ENCODE peak calls at places on chromosomes 16 and 17, in ten cellular contexts. S is GM23338, N is HepG2, K is tibial nerve, O is SK-N-SH, T is heart right ventricle, J is stomach, G is tibial artery, Y is testis, U is body of pancreas. E is an unnamed sample. For H3K27me3, the result is how much of the 10 kb centered on the place peaks cover.

GRCh38 chr16:17414421-17414820 is 56.3 kb downstream of the XYLT1 start:
- DNase-seq in S (no peak), N (no peak), K (no peak), O (no peak), T (no peak), J (no peak), G (no peak), Y (no peak), U (no peak), E (no peak)

GRCh38 chr17:75346906-75347305 is 57.7 kb upstream of the SLC25A19 start:
- DNase-seq in S (peak), N (no peak), K (no peak), O (no peak), T (no peak), J (no peak), G (no peak), Y (no peak), U (no peak), E (peak)

GRCh38 chr17:20267459-20267842 is 199.9 kb downstream of the LGALS9B start:
- DNase-seq in S (no peak), N (no peak), K (no peak), O (no peak), T (no peak), J (no peak), G (no peak), Y (no peak), U (no peak), E (peak)

GRCh38 chr17:75315541-75316243 is 26.5 kb upstream of the SLC25A19 start:
- DNase-seq in S (no peak), N (no peak), K (no peak), O (no peak), T (no peak), J (no peak), G (no peak), Y (no peak), U (no peak), E (no peak)

GRCh38 chr16:20898938-20899502 is 1.1 kb downstream of the DCUN1D3 start:
- DNase-seq in S (no peak), N (peak), K (no peak), O (no peak), T (no peak), J (no peak), G (no peak), Y (no peak), U (no peak), E (no peak)

GRCh38 chr17:61459434-61459809 is 7.2 kb downstream of the TBX4 start:
- DNase-seq in S (no peak), N (no peak), K (no peak), O (no peak), T (no peak), J (no peak), G (no peak), Y (no peak), U (no peak), E (no peak)

GRCh38 chr16:62548095-62548494 is 511.9 kb upstream of the CDH8 start:
- DNase-seq in S (peak), N (no peak), K (no peak), O (no peak), T (no peak), J (no peak), G (no peak), Y (no peak), U (no peak), E (peak)

GRCh38 chr17:76725580-76726230 is 701 bp downstream of the JMJD6 start:
- DNase-seq in S (peak), N (peak), K (peak), O (peak), T (peak), J (peak), G (peak), Y (peak), U (peak), E (no peak)

GRCh38 chr16:20023190-20023589 is 50.5 kb downstream of the GPR139 start:
- DNase-seq in S (peak), N (peak), K (no peak), O (no peak), T (no peak), J (no peak), G (no peak), Y (no peak), U (no peak), E (peak)

GRCh38 chr17:15343749-15344148 is 2.4 kb upstream of the TEKT3 start:
- DNase-seq in S (no peak), N (no peak), K (no peak), O (no peak), T (no peak), J (no peak), G (no peak), Y (no peak), U (no peak), E (no peak)

GRCh38 chr17:77528516-77529327 is 388.0 kb downstream of the SEC14L1 start:
- DNase-seq in S (peak), N (no peak), K (no peak), O (peak), T (peak), J (no peak), G (peak), Y (no peak), U (no peak), E (peak)

GRCh38 chr17:10610821-10611323 is 46.2 kb downstream of the MYH3 start:
- DNase-seq in S (no peak), N (no peak), K (no peak), O (no peak), T (no peak), J (no peak), G (no peak), Y (no peak), U (no peak), E (no peak)

GRCh38 chr16:54987081-54987480 is 56.4 kb downstream of the IRX5 start:
- DNase-seq in S (no peak), N (no peak), K (no peak), O (no peak), T (no peak), J (no peak), G (no peak), Y (no peak), U (no peak), E (no peak)

GRCh38 chr17:65441053-65441635 is 120.3 kb downstream of the AXIN2 start:
- DNase-seq in S (no peak), N (no peak), K (no peak), O (no peak), T (no peak), J (no peak), G (no peak), Y (no peak), U (no peak), E (peak)

GRCh38 chr17:7747586-7747985 is 30.0 kb downstream of the DNAH2 start:
- DNase-seq in S (no peak), N (peak), K (no peak), O (no peak), T (no peak), J (no peak), G (no peak), Y (no peak), U (no peak), E (no peak)

GRCh38 chr16:16867994-16868393 is 489.1 kb downstream of the NPIPA7 start:
- DNase-seq in S (peak), N (no peak), K (no peak), O (no peak), T (no peak), J (no peak), G (no peak), Y (no peak), U (no peak), E (peak)

GRCh38 chr16:25006504-25007055 is 8.6 kb downstream of the ARHGAP17 start:
- DNase-seq in S (no peak), N (peak), K (peak), O (peak), T (no peak), J (no peak), G (no peak), Y (no peak), U (no peak), E (no peak)

GRCh38 chr16:76946879-76947278 is 244.1 kb upstream of the MON1B start:
- DNase-seq in S (no peak), N (peak), K (no peak), O (peak), T (no peak), J (no peak), G (no peak), Y (peak), U (peak), E (no peak)

GRCh38 chr16:48282636-48283263 is 35.4 kb upstream of the ABCC11 start:
- DNase-seq in S (no peak), N (no peak), K (no peak), O (no peak), T (no peak), J (no peak), G (no peak), Y (no peak), U (no peak), E (no peak)

GRCh38 chr16:4176794-4177438 is 60.7 kb upstream of the ADCY9 start:
- DNase-seq in S (no peak), N (peak), K (no peak), O (no peak), T (no peak), J (no peak), G (no peak), Y (no peak), U (no peak), E (peak)

GRCh38 chr16:22023505-22023904 is 15.6 kb downstream of the MOSMO start:
- DNase-seq in S (peak), N (no peak), K (no peak), O (no peak), T (no peak), J (no peak), G (no peak), Y (no peak), U (no peak), E (no peak)

GRCh38 chr16:53220585-53220984 is 165.8 kb downstream of the CHD9 start:
- DNase-seq in S (peak), N (peak), K (no peak), O (peak), T (no peak), J (no peak), G (no peak), Y (no peak), U (peak), E (peak)

GRCh38 chr16:16148755-16149154 is 74.5 kb downstream of the ABCC6 start:
- DNase-seq in S (no peak), N (no peak), K (no peak), O (no peak), T (no peak), J (no peak), G (no peak), Y (no peak), U (peak), E (no peak)

GRCh38 chr16:31250782-31251384 is 8.9 kb upstream of the ITGAM start:
- DNase-seq in S (no peak), N (no peak), K (no peak), O (no peak), T (no peak), J (no peak), G (no peak), Y (no peak), U (no peak), E (no peak)

GRCh38 chr16:1863681-1864460 is 8.1 kb downstream of the MEIOB start:
- DNase-seq in S (peak), N (no peak), K (no peak), O (peak), T (no peak), J (no peak), G (no peak), Y (no peak), U (peak), E (no peak)

GRCh38 chr16:27322858-27323780 is 9.3 kb downstream of the IL4R start:
- DNase-seq in S (no peak), N (peak), K (no peak), O (no peak), T (no peak), J (peak), G (peak), Y (no peak), U (peak), E (peak)

GRCh38 chr16:75109732-75110243 is 6.8 kb downstream of the LDHD start:
- DNase-seq in S (no peak), N (no peak), K (no peak), O (no peak), T (peak), J (peak), G (peak), Y (no peak), U (peak), E (peak)

GRCh38 chr17:38574712-38575111 is 31.0 kb downstream of the SRCIN1 start:
- DNase-seq in S (no peak), N (no peak), K (no peak), O (no peak), T (no peak), J (no peak), G (no peak), Y (no peak), U (no peak), E (peak)
- H3K27me3 ChIP-seq in S (half or more), N (under half), K (under half), O (under half), T (half or more), J (under half), G (half or more), Y (under half), U (under half), E (half or more)

GRCh38 chr17:49994085-49995054 is 654 bp downstream of the DLX3 start:
- DNase-seq in S (peak), N (no peak), K (no peak), O (peak), T (no peak), J (no peak), G (peak), Y (no peak), U (no peak), E (peak)

GRCh38 chr17:49992191-49992932 is 2.7 kb downstream of the DLX3 start:
- DNase-seq in S (peak), N (no peak), K (no peak), O (peak), T (no peak), J (no peak), G (peak), Y (no peak), U (no peak), E (peak)

GRCh38 chr17:49991409-49991808 is 3.6 kb downstream of the DLX3 start:
- DNase-seq in S (no peak), N (no peak), K (no peak), O (no peak), T (no peak), J (no peak), G (peak), Y (no peak), U (no peak), E (peak)

GRCh38 chr17:49993423-49994037 is 1.5 kb downstream of the DLX3 start:
- DNase-seq in S (peak), N (no peak), K (no peak), O (peak), T (no peak), J (peak), G (peak), Y (no peak), U (peak), E (peak)

GRCh38 chr17:49992933-49993422 is 2.0 kb downstream of the DLX3 start:
- DNase-seq in S (no peak), N (no peak), K (no peak), O (peak), T (no peak), J (no peak), G (peak), Y (no peak), U (no peak), E (no peak)
- H3K4me3 ChIP-seq in S (peak), N (peak), K (no peak), O (peak), T (peak), J (peak), G (peak), Y (peak), U (no peak), E (peak)

GRCh38 chr17:79788989-79789942 is 7.6 kb downstream of the CBX8 start:
- DNase-seq in S (peak), N (no peak), K (no peak), O (no peak), T (no peak), J (no peak), G (no peak), Y (no peak), U (no peak), E (peak)
- TF ChIP-seq CTCF in S (no peak), N (peak), K (no peak), O (no peak), T (no peak), J (no peak), G (no peak), Y (no peak), U (no peak), E (no peak)

GRCh38 chr16:50945136-50945535 is 203.2 kb downstream of the CYLD start:
- DNase-seq in S (no peak), N (no peak), K (no peak), O (no peak), T (no peak), J (no peak), G (no peak), Y (no peak), U (no peak), E (no peak)

GRCh38 chr16:50948268-50948667 is 202.8 kb downstream of the SALL1 start:
- DNase-seq in S (no peak), N (no peak), K (no peak), O (no peak), T (no peak), J (no peak), G (no peak), Y (no peak), U (no peak), E (no peak)

GRCh38 chr16:50946098-50946497 is 204.2 kb downstream of the CYLD start:
- DNase-seq in S (no peak), N (no peak), K (no peak), O (no peak), T (no peak), J (no peak), G (no peak), Y (no peak), U (no peak), E (no peak)

GRCh38 chr16:50947826-50948225 is 203.2 kb downstream of the SALL1 start:
- DNase-seq in S (no peak), N (no peak), K (no peak), O (no peak), T (no peak), J (no peak), G (no peak), Y (no peak), U (no peak), E (no peak)

GRCh38 chr16:50946606-50947005 is 204.5 kb downstream of the SALL1 start:
- DNase-seq in S (no peak), N (no peak), K (no peak), O (no peak), T (no peak), J (no peak), G (no peak), Y (no peak), U (no peak), E (no peak)
- H3K27me3 ChIP-seq in S (under half), N (under half), K (under half), O (under half), T (under half), J (under half), G (under half), Y (under half), U (under half), E (under half)

GRCh38 chr17:58315750-58316149 is 12.8 kb downstream of the TSPOAP1 start:
- DNase-seq in S (no peak), N (no peak), K (no peak), O (no peak), T (no peak), J (peak), G (no peak), Y (no peak), U (no peak), E (no peak)

GRCh38 chr17:58315281-58315711 is 13.3 kb downstream of the TSPOAP1 start:
- DNase-seq in S (no peak), N (no peak), K (no peak), O (peak), T (no peak), J (peak), G (peak), Y (no peak), U (no peak), E (no peak)

GRCh38 chr17:58314706-58315015 is 13.9 kb downstream of the TSPOAP1 start:
- DNase-seq in S (no peak), N (no peak), K (no peak), O (peak), T (no peak), J (peak), G (no peak), Y (no peak), U (no peak), E (no peak)

GRCh38 chr17:58312824-58313223 is 15.8 kb downstream of the TSPOAP1 start:
- DNase-seq in S (no peak), N (no peak), K (no peak), O (peak), T (no peak), J (no peak), G (no peak), Y (no peak), U (no peak), E (no peak)

DNA sequence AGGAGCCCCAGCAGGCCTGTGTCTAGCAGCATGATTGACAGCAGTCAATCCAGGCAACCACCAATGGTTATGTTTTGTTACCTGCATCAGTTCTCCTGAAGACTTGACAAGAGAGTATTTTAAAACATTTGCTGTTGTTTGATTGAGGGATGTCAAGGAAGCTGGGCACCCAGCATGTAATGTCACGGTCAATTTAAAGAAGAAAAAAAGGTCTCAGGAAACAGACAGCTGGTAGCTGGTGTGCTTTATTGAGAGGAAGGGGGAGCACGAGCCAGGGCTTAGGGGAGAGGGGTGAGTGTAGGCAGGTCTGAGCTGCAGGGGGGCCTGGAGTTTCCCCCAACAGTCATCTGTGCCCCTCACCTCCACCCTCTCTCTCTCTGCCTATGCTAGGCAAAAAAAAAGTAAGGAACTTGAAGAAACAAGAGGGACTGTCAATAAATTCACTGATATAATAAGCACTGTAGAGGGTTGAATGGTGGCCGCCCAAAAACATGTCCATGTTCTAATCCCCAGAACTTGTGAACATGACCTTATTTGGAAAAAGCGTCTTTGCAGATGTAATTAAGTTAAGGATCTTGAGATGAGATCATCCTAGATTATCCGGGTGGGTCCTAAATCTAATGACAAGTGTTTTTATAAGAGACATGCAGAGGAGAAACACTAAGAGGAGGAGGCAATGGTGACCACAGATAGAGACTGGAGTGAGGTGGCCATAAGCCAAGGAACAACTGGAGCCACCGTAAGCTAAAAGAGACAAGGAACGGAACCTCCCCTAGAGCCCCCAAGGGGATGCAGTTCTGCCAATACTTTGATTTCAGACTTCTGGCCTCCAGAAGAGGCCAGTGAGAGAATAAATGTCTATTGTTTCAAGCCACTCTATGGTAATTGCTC is 14.5 kb downstream of the TSPOAP1 start:
- DNase-seq in S (no peak), N (no peak), K (no peak), O (peak), T (no peak), J (peak), G (no peak), Y (no peak), U (no peak), E (no peak)
- H3K4me3 ChIP-seq in S (no peak), N (no peak), K (no peak), O (no peak), T (no peak), J (no peak), G (no peak), Y (no peak), U (no peak), E (no peak)

DNA sequence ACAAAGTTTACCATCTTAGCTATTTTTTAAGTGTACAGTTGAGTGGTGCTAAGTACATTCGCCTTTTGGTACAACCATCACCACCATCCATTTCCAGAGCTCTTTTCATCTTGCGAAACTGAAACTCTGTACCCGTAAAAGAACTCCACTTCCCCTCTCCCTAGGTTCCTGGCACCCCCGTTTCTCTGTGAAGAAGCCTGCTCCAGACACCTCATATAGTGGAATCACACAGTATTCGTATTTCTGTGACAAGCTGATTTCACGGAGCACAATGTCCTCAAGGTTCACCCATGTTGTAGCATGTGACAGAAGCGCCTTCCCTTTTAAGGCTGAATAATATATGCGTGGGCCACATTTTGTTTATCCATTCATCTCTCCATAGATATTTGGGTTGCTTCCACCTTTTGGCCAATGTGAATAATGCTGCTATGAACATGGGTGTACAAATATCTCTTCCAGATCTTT is 54.2 kb upstream of the MAP3K14 start:
- DNase-seq in S (no peak), N (no peak), K (no peak), O (no peak), T (no peak), J (no peak), G (no peak), Y (no peak), U (no peak), E (peak)
- TF ChIP-seq CTCF in S (no peak), N (no peak), K (no peak), O (peak), T (no peak), J (no peak), G (no peak), Y (no peak), U (no peak), E (no peak)

DNA sequence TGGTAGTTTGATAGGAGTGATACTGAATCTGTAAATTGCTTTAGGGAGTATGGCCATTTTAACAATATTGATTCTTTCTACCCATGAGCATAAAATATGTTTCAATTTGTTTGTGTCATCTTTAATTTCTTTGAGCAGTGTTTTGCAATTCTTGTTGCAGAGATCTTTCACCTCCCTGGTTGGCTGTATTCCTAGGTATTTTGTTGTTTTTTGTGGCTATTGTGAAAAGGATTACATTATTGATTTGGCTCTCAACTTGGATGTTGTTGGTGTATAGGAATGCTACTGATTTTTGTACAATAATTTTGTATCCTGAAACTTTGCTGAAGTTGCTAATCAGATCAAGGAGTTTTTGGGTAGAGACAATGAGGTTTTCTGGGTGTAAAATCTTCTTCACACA is 3.2 kb downstream of the KRTAP9-9 start:
- DNase-seq in S (no peak), N (no peak), K (no peak), O (no peak), T (no peak), J (no peak), G (no peak), Y (no peak), U (no peak), E (no peak)
- H3K27me3 ChIP-seq in S (under half), N (under half), K (under half), O (under half), T (under half), J (under half), G (under half), Y (under half), U (under half), E (under half)